ENCODE peak calls at places on chromosomes 1 and 21, in seven cellular contexts. D is stomach, J is right lobe of liver, R is IMR-90, N is GM12878, M is esophagus squamous epithelium, F is K562. W is an unnamed sample. For H3K4me1 and H3K27me3, the result is how much of the 10 kb centered on the place peaks cover.

GRCh38 chr1:48600182-48600581 is 128.2 kb upstream of the SPATA6 start:
- DNase-seq in D (no peak), J (no peak), R (no peak), N (no peak), M (no peak), F (no peak), W (no peak)

GRCh38 chr21:31316488-31317169 is 27.4 kb downstream of the TIAM1 start:
- DNase-seq in D (no peak), J (no peak), R (peak), N (no peak), M (no peak), F (no peak), W (no peak)

GRCh38 chr1:3636080-3636479 is 11.3 kb downstream of the TPRG1L start:
- DNase-seq in D (no peak), J (no peak), R (no peak), N (no peak), M (no peak), F (no peak), W (no peak)

GRCh38 chr1:81607086-81607485 is 193.6 kb upstream of the ADGRL2 start:
- DNase-seq in D (no peak), J (no peak), R (no peak), N (no peak), M (no peak), F (no peak), W (no peak)

GRCh38 chr1:176692431-176692830 is 229.5 kb downstream of the PAPPA2 start:
- DNase-seq in D (no peak), J (no peak), R (no peak), N (no peak), M (no peak), F (no peak), W (peak)

GRCh38 chr21:17602874-17603273 is 9.8 kb downstream of the BTG3 start:
- DNase-seq in D (no peak), J (no peak), R (peak), N (no peak), M (no peak), F (no peak), W (no peak)

GRCh38 chr1:4047666-4048065 is 147.6 kb upstream of the C1orf174 start:
- DNase-seq in D (no peak), J (no peak), R (no peak), N (no peak), M (no peak), F (no peak), W (no peak)

GRCh38 chr1:52621950-52622349 is 11.0 kb upstream of the SHISAL2A start:
- DNase-seq in D (no peak), J (no peak), R (no peak), N (no peak), M (no peak), F (no peak), W (no peak)

GRCh38 chr1:38570576-38570975 is 289.0 kb downstream of the RRAGC start:
- DNase-seq in D (no peak), J (no peak), R (no peak), N (no peak), M (no peak), F (no peak), W (no peak)

GRCh38 chr1:168531605-168532345 is 12.0 kb downstream of the XCL2 start:
- DNase-seq in D (no peak), J (no peak), R (no peak), N (no peak), M (no peak), F (no peak), W (no peak)

GRCh38 chr1:212477680-212478466 is 45.2 kb downstream of the NENF start:
- DNase-seq in D (no peak), J (no peak), R (no peak), N (no peak), M (no peak), F (no peak), W (peak)

GRCh38 chr1:22641906-22642636 is 1.4 kb upstream of the C1QC start:
- DNase-seq in D (peak), J (peak), R (peak), N (no peak), M (no peak), F (peak), W (peak)

GRCh38 chr1:48610628-48611542 is 138.9 kb upstream of the SPATA6 start:
- DNase-seq in D (peak), J (no peak), R (no peak), N (no peak), M (no peak), F (no peak), W (no peak)

GRCh38 chr1:115233598-115233997 is 104.5 kb downstream of the NGF start:
- DNase-seq in D (no peak), J (no peak), R (no peak), N (no peak), M (no peak), F (no peak), W (no peak)

GRCh38 chr21:35046880-35047229 is 2.2 kb downstream of the RUNX1 start:
- DNase-seq in D (no peak), J (no peak), R (no peak), N (no peak), M (no peak), F (no peak), W (no peak)

GRCh38 chr1:202159534-202160371 is 649 bp downstream of the PTPN7 start:
- DNase-seq in D (no peak), J (no peak), R (no peak), N (no peak), M (no peak), F (peak), W (peak)

DNA sequence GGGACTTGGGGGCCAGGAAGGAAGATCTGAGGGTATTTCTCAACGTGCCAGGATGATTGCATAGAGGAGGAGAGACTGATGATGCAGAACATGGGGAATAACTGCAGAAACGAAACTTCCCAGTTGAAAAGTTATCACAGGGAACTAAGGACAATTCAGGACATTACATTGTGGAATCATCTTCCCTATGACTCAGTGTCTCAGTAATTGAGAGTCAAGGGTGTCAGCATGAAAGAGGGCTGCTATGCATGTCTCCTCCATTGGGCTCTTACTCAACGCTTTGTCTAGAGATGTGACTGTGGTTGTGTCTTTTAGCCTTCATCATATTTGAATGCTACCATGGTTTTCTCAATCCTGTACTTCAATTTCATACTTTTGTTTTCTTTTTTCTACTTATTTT is 48.9 kb upstream of the PTGFR start:
- DNase-seq in D (no peak), J (no peak), R (peak), N (no peak), M (no peak), F (no peak), W (no peak)
- H3K4me1 ChIP-seq in D (under half), J (under half), R (under half), N (under half), M (under half), F (under half), W (under half)

GRCh38 chr1:110418729-110419128 is 11.2 kb upstream of the LAMTOR5 start:
- DNase-seq in D (no peak), J (no peak), R (no peak), N (no peak), M (no peak), F (no peak), W (no peak)
- TF ChIP-seq POLR2A in D (no peak), J (no peak), R (no peak), N (no peak), M (no peak), F (no peak), W (no peak)

GRCh38 chr1:148355976-148356375 is 127.1 kb downstream of the PPIAL4G start:
- DNase-seq in D (no peak), J (no peak), R (peak), N (no peak), M (no peak), F (no peak), W (no peak)

GRCh38 chr1:148354284-148354869 is 128.7 kb downstream of the PPIAL4G start:
- DNase-seq in D (no peak), J (no peak), R (no peak), N (no peak), M (no peak), F (no peak), W (no peak)

GRCh38 chr1:148354909-148355308 is 128.2 kb downstream of the PPIAL4G start:
- DNase-seq in D (no peak), J (no peak), R (no peak), N (no peak), M (no peak), F (no peak), W (no peak)

GRCh38 chr1:148353461-148354283 is 129.4 kb downstream of the PPIAL4G start:
- DNase-seq in D (no peak), J (no peak), R (peak), N (no peak), M (no peak), F (peak), W (no peak)

DNA sequence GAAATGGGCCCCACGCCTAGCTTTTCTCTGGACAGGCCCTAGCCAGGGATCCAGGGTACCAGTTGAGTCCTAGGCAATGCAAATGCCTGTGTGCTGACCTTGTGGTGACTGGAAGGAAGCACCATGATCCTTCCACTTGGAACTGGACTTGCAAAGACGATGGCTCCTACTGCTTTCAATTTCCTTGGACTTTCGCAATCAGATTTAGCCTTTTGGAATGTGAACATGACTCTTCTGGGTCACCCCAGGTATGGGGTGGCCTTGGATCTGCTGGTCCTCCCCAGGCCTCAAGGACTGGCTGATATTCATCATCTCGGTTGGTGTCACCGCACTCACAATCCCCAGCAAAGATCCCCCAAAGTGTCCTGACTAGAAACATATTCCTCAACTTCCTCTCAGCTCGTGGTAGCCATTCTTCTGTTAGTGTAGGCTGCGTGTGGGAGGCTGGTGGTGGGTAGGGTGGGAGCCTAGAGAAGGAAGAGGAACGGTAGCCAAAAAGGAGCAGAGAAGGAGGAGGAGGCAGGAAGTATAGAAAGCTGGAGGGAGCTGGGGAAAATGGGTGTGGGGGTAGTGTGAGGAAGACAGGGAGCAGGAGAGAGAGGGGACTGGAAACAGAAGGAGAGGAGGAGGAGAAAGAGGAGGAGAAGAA is 130.5 kb downstream of the PPIAL4G start:
- DNase-seq in D (no peak), J (no peak), R (no peak), N (no peak), M (no peak), F (no peak), W (no peak)
- H3K27me3 ChIP-seq in D (under half), J (under half), R (half or more), N (under half), M (under half), F (under half), W (half or more)

GRCh38 chr1:244447024-244447423 is 4.7 kb downstream of the ADSS2 start:
- DNase-seq in D (no peak), J (no peak), R (no peak), N (no peak), M (no peak), F (no peak), W (no peak)

GRCh38 chr1:244449936-244450508 is 1.7 kb downstream of the ADSS2 start:
- DNase-seq in D (no peak), J (no peak), R (no peak), N (no peak), M (no peak), F (no peak), W (no peak)

GRCh38 chr1:244450597-244451538 is 841 bp downstream of the ADSS2 start:
- DNase-seq in D (peak), J (peak), R (peak), N (no peak), M (no peak), F (peak), W (peak)

GRCh38 chr1:244447552-244447951 is 4.2 kb downstream of the ADSS2 start:
- DNase-seq in D (no peak), J (no peak), R (no peak), N (no peak), M (no peak), F (no peak), W (no peak)

GRCh38 chr1:244448279-244449036 is 3.3 kb downstream of the ADSS2 start:
- DNase-seq in D (no peak), J (no peak), R (peak), N (no peak), M (no peak), F (no peak), W (no peak)
- H3K4me1 ChIP-seq in D (half or more), J (under half), R (under half), N (under half), M (under half), F (under half), W (half or more)